ENCODE peak calls at places on chromosome 13, in four cellular contexts. S is NCI-H774, L is cardiac fibroblast, J is EH. T is an unnamed sample.

GRCh38 chr13:106535552-106536243 is at the start of gene EFNB2:
- DNase-seq in S (peak), L (peak), J (peak), T (peak)

GRCh38 chr13:34430294-34430693 is 511.8 kb upstream of the NBEA start:
- DNase-seq in S (no peak), L (no peak), J (peak), T (no peak)

GRCh38 chr13:76455960-76456359 is 430.2 kb downstream of the KCTD12 start:
- DNase-seq in S (no peak), L (peak), J (peak), T (no peak)

GRCh38 chr13:113034451-113035208 is 65.6 kb downstream of the MCF2L start:
- DNase-seq in S (peak), L (peak), J (peak), T (peak)

GRCh38 chr13:110137677-110138008 is 169.3 kb downstream of the COL4A1 start:
- DNase-seq in S (peak), L (peak), J (no peak), T (no peak)

GRCh38 chr13:98821372-98822237 is 69.1 kb upstream of the SLC15A1 start:
- DNase-seq in S (no peak), L (peak), J (peak), T (no peak)

GRCh38 chr13:46173656-46174055 is 8.3 kb downstream of the LCP1 start:
- DNase-seq in S (no peak), L (no peak), J (no peak), T (no peak)

GRCh38 chr13:49400755-49401659 is 42.9 kb downstream of the CAB39L start:
- DNase-seq in S (no peak), L (peak), J (peak), T (no peak)

GRCh38 chr13:112756081-112756480 is 66.2 kb downstream of the ATP11A start:
- DNase-seq in S (no peak), L (no peak), J (no peak), T (no peak)

GRCh38 chr13:106561551-106562170 is 6.3 kb downstream of the ARGLU1 start:
- DNase-seq in S (no peak), L (peak), J (no peak), T (peak)

GRCh38 chr13:45333973-45334922 is 6.7 kb downstream of the TPT1 start:
- DNase-seq in S (no peak), L (peak), J (peak), T (no peak)

T was measured in left cardiac atrium.